ENCODE peak calls at places on chromosomes 16 and 17, in seven cellular contexts. Q is heart right ventricle, L is uterus, K is SJSA1, C is stomach, F is ascending aorta, W is brain microvascular endothelial cell. P is an unnamed sample. For H3K36me3, the result is how much of the 10 kb centered on the place peaks cover.

GRCh38 chr16:2855536-2855935 is 2.4 kb downstream of the PRSS22 start:
- DNase-seq in Q (no peak), L (no peak), K (no peak), C (no peak), F (no peak), W (no peak), P (no peak)

GRCh38 chr16:6008656-6009055 is 911.1 kb upstream of the EEF2KMT start:
- DNase-seq in Q (no peak), L (no peak), K (no peak), C (no peak), F (no peak), W (no peak), P (no peak)

GRCh38 chr16:77780378-77780837 is 8.0 kb upstream of the VAT1L start:
- DNase-seq in Q (no peak), L (peak), K (peak), C (no peak), F (peak), W (peak), P (peak)

GRCh38 chr17:80842456-80843053 is 149.1 kb upstream of the CHMP6 start:
- DNase-seq in Q (no peak), L (no peak), K (no peak), C (no peak), F (no peak), W (no peak), P (no peak)

GRCh38 chr16:22216191-22216831 is 10.2 kb downstream of the EEF2K start:
- DNase-seq in Q (no peak), L (no peak), K (peak), C (no peak), F (no peak), W (no peak), P (no peak)

GRCh38 chr17:2089021-2089422 is 34.1 kb downstream of the HIC1 start:
- DNase-seq in Q (no peak), L (peak), K (no peak), C (no peak), F (no peak), W (peak), P (no peak)

GRCh38 chr16:88804552-88805339 is 1.2 kb downstream of the CDT1 start:
- DNase-seq in Q (no peak), L (no peak), K (no peak), C (no peak), F (no peak), W (no peak), P (no peak)

GRCh38 chr16:53052519-53053501 is at the start of gene CHD9NB:
- DNase-seq in Q (no peak), L (no peak), K (peak), C (no peak), F (no peak), W (peak), P (peak)

GRCh38 chr17:50682938-50683337 is 24.8 kb downstream of the ANKRD40 start:
- DNase-seq in Q (no peak), L (no peak), K (no peak), C (no peak), F (no peak), W (no peak), P (no peak)

GRCh38 chr17:40122466-40122943 is 734 bp downstream of the MSL1 start:
- DNase-seq in Q (peak), L (peak), K (peak), C (no peak), F (no peak), W (no peak), P (no peak)

GRCh38 chr16:75262104-75262799 is 10.8 kb upstream of the BCAR1 start:
- DNase-seq in Q (peak), L (peak), K (no peak), C (peak), F (no peak), W (no peak), P (no peak)

GRCh38 chr16:72380283-72380682 is 208.3 kb upstream of the PMFBP1 start:
- DNase-seq in Q (no peak), L (no peak), K (no peak), C (no peak), F (no peak), W (no peak), P (no peak)

GRCh38 chr17:29291163-29291752 is 2.7 kb downstream of the NUFIP2 start:
- DNase-seq in Q (peak), L (no peak), K (no peak), C (no peak), F (no peak), W (peak), P (peak)

GRCh38 chr17:17943281-17943984 is 28.8 kb downstream of the TOM1L2 start:
- DNase-seq in Q (no peak), L (no peak), K (no peak), C (no peak), F (no peak), W (no peak), P (no peak)

GRCh38 chr17:57406131-57406980 is 150.0 kb downstream of the MSI2 start:
- DNase-seq in Q (peak), L (no peak), K (peak), C (no peak), F (no peak), W (no peak), P (peak)

GRCh38 chr17:31610301-31610910 is 218.9 kb downstream of the RAB11FIP4 start:
- DNase-seq in Q (no peak), L (no peak), K (peak), C (no peak), F (no peak), W (no peak), P (no peak)
- H3K4me3 ChIP-seq in Q (no peak), L (no peak), K (no peak), C (no peak), F (no peak), W (no peak), P (no peak)

GRCh38 chr17:7574176-7574953 is 5.1 kb upstream of the CD68 start:
- DNase-seq in Q (no peak), L (no peak), K (no peak), C (no peak), F (no peak), W (no peak), P (no peak)
- H3K36me3 ChIP-seq in Q (half or more), L (under half), K (half or more), C (half or more), F (half or more), W (half or more), P (half or more)

DNA sequence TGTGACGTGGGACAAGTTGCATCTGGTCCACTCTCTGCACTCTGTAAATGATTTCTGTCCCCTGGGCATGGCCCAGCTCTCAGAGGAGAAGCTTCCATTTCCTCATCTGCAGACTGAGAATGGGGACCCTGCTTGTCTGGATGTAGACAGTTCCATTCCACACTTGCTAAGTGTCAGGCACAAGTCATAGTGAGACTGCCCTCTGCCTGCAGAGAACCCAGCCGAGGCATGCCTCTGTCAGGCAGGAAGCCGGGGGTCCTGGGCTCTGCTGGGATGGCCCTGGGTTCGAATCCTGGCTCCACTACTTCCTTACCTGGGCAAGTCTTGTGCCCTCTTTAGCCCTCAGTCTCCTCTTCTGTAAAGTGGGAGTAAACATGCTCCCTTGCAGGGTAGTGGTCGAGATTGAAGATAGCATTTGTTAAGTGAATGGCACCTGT is 4.1 kb downstream of the MAP2K3 start:
- DNase-seq in Q (no peak), L (no peak), K (no peak), C (no peak), F (no peak), W (no peak), P (no peak)
- H3K4me3 ChIP-seq in Q (peak), L (no peak), K (no peak), C (peak), F (peak), W (no peak), P (peak)

GRCh38 chr17:7577327-7578199 is 1.9 kb upstream of the CD68 start:
- DNase-seq in Q (no peak), L (no peak), K (no peak), C (no peak), F (no peak), W (no peak), P (no peak)

GRCh38 chr17:7579001-7579838 is at the start of gene CD68:
- DNase-seq in Q (peak), L (peak), K (peak), C (peak), F (peak), W (peak), P (peak)

GRCh38 chr17:7575481-7575883 is 4.0 kb upstream of the CD68 start:
- DNase-seq in Q (no peak), L (no peak), K (no peak), C (no peak), F (no peak), W (no peak), P (no peak)

GRCh38 chr17:7575959-7576358 is 3.5 kb upstream of the CD68 start:
- DNase-seq in Q (no peak), L (no peak), K (no peak), C (no peak), F (no peak), W (no peak), P (no peak)

DNA sequence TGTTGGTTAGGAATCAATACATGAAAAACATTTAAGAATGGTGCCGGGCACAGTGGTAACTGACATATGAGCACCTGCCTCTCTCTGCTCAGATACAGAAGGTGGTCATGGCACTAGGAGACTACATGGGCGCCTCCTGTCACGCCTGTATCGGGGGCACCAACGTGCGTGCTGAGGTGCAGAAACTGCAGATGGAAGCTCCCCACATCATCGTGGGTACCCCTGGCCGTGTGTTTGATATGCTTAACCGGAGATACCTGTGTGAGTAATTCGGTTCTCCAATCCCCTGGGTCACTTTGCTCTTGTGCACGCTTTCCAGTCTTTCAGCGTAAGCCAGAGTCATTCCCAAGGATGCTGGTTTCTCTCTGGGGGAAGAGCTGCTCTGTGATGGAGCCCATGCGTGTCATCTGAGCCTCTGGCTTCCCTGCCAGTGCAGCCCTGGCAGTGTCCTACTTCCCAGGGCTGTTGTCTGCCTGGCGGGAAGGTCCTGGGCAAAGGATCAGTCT is 3.0 kb upstream of the CD68 start:
- DNase-seq in Q (no peak), L (no peak), K (no peak), C (no peak), F (no peak), W (no peak), P (no peak)
- H3K36me3 ChIP-seq in Q (half or more), L (under half), K (half or more), C (half or more), F (half or more), W (half or more), P (under half)

GRCh38 chr17:83081561-83082201 is 2.3 kb downstream of the METRNL start:
- DNase-seq in Q (no peak), L (no peak), K (no peak), C (peak), F (no peak), W (no peak), P (no peak)

GRCh38 chr17:83079340-83079747 is at the start of gene METRNL:
- DNase-seq in Q (peak), L (peak), K (peak), C (peak), F (no peak), W (peak), P (no peak)

GRCh38 chr17:83080641-83081560 is 1.5 kb downstream of the METRNL start:
- DNase-seq in Q (no peak), L (no peak), K (no peak), C (peak), F (no peak), W (no peak), P (no peak)

GRCh38 chr17:83078378-83079339 is 750 bp upstream of the METRNL start:
- DNase-seq in Q (no peak), L (no peak), K (no peak), C (no peak), F (no peak), W (no peak), P (no peak)

GRCh38 chr17:83079766-83080616 is 582 bp downstream of the METRNL start:
- DNase-seq in Q (no peak), L (no peak), K (no peak), C (no peak), F (no peak), W (no peak), P (no peak)
- H3K4me3 ChIP-seq in Q (peak), L (peak), K (peak), C (peak), F (peak), W (peak), P (peak)

DNA sequence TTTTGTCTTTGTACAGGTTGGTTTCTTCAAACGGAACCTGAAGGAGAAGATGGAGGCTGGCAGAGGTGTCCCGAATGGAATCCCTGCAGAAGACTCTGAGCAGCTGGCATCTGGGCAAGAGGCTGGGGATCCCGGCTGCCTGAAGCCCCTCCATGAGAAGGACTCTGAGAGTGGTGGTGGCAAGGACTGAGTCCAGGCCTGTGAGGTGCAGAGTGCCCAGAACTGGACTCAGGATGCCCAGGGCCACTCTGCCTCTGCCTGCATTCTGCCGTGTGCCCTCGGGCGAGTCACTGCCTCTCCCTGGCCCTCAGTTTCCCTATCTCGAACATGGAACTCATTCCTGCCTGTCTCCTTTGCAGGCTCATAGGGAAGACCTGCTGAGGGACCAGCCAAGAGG is 4.9 kb downstream of the ZNF768 start:
- DNase-seq in Q (no peak), L (no peak), K (no peak), C (no peak), F (no peak), W (no peak), P (no peak)
- H3K36me3 ChIP-seq in Q (under half), L (under half), K (under half), C (under half), F (under half), W (under half), P (under half)

GRCh38 chr16:69055003-69055402 is 50.5 kb upstream of the HAS3 start:
- DNase-seq in Q (no peak), L (no peak), K (no peak), C (no peak), F (no peak), W (no peak), P (no peak)

GRCh38 chr16:69057400-69058378 is 47.8 kb upstream of the HAS3 start:
- DNase-seq in Q (no peak), L (peak), K (no peak), C (no peak), F (no peak), W (peak), P (peak)
- H3K4me3 ChIP-seq in Q (no peak), L (no peak), K (no peak), C (no peak), F (no peak), W (no peak), P (no peak)

DNA sequence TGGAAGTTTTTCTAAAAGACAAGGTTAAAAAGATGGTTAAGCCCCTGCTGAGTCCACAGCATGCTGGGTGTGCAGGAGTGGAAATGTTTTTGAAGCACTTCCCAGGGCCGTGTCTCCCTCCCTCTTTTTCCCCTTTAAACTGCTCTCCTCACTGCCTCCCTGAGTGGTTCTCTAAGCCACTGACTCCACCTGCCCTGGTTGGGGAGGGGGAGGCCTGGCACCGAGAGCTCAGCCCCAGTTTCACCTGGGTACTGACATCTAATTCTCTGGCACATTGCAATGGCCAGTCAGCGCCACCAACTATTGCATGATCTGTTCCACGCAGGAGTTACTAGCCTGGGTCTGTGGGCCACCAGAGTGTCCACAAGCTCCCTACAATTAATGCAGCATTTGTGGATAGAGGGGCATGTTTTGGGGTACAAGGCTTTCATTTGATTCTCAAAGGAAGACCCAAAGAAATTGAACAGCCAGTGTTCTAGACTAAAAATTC is 22.7 kb downstream of the MPP3 start:
- DNase-seq in Q (no peak), L (no peak), K (no peak), C (no peak), F (no peak), W (no peak), P (no peak)
- H3K36me3 ChIP-seq in Q (under half), L (under half), K (under half), C (half or more), F (half or more), W (under half), P (under half)

GRCh38 chr16:11967195-11967911 is 2.3 kb downstream of the TNFRSF17 start:
- DNase-seq in Q (no peak), L (no peak), K (no peak), C (no peak), F (no peak), W (no peak), P (no peak)
- H3K4me3 ChIP-seq in Q (no peak), L (no peak), K (no peak), C (no peak), F (no peak), W (no peak), P (no peak)

GRCh38 chr16:67608367-67608766 is 36.6 kb upstream of the CARMIL2 start:
- DNase-seq in Q (no peak), L (no peak), K (no peak), C (no peak), F (no peak), W (no peak), P (no peak)

GRCh38 chr16:67613808-67614207 is 31.1 kb upstream of the CARMIL2 start:
- DNase-seq in Q (no peak), L (no peak), K (no peak), C (no peak), F (no peak), W (no peak), P (no peak)
- H3K36me3 ChIP-seq in Q (under half), L (under half), K (half or more), C (half or more), F (half or more), W (under half), P (under half)

P was measured in BJ.